ENCODE peak calls at places on chromosomes 6 and 20, in seven cellular contexts. Q is tibial artery; S is CD8-positive, alpha-beta T cell; F is thoracic aorta; L is lower lobe of right lung; I is neural progenitor cell; D is mammary epithelial cell. A is an unnamed sample.

GRCh38 chr20:51457281-51457932 is 85.1 kb downstream of the NFATC2 start:
- DNase-seq in F (no peak), D (peak; percentile 77), S (no peak), Q (peak; percentile 80), L (no peak), I (peak; percentile 20), A (peak; percentile 58)

GRCh38 chr6:9373308-9373707 is 938.0 kb upstream of the SLC35B3 start:
- DNase-seq in Q (no peak), D (no peak), F (no peak), S (no peak), I (no peak), L (no peak), A (no peak)

GRCh38 chr20:17935186-17935585 is 33.4 kb downstream of the SNX5 start:
- DNase-seq in S (no peak), I (no peak), L (no peak), D (peak; percentile 42), F (no peak), Q (no peak), A (no peak)

GRCh38 chr6:26593278-26594127 is 3.2 kb upstream of the ABT1 start:
- DNase-seq in S (no peak), L (no peak), Q (no peak), D (no peak), F (no peak), I (no peak), A (no peak)

GRCh38 chr6:152146385-152146784 is 338.9 kb downstream of the ESR1 start:
- DNase-seq in S (no peak), F (no peak), L (no peak), Q (no peak), D (no peak), I (no peak), A (no peak)

GRCh38 chr20:32247957-32248497 is 29.4 kb upstream of the KIF3B start:
- DNase-seq in Q (no peak), F (no peak), D (no peak), S (no peak), I (no peak), L (no peak), A (no peak)

GRCh38 chr6:100514603-100515002 is 49.9 kb upstream of the SIM1 start:
- DNase-seq in I (no peak), Q (no peak), D (no peak), F (no peak), L (no peak), S (no peak), A (no peak)

GRCh38 chr6:161137839-161138544 is 135.9 kb downstream of the AGPAT4 start:
- DNase-seq in F (no peak), S (no peak), I (no peak), Q (no peak), L (no peak), D (peak; percentile 90), A (peak; percentile 73)

GRCh38 chr6:12483712-12484111 is 193.6 kb downstream of the EDN1 start:
- DNase-seq in F (no peak), S (no peak), L (no peak), D (peak; percentile 91), Q (no peak), I (no peak), A (peak; percentile 81)

GRCh38 chr6:43940393-43941087 is 170.5 kb downstream of the VEGFA start:
- DNase-seq in S (no peak), D (no peak), L (no peak), F (no peak), Q (peak; percentile 40), I (no peak), A (no peak)

GRCh38 chr6:70299456-70299855 is 3.4 kb downstream of the COL9A1 start:
- DNase-seq in L (no peak), Q (no peak), F (no peak), D (peak; percentile 8), I (peak; percentile 40), S (no peak), A (no peak)

GRCh38 chr6:56863366-56863765 is 91.5 kb upstream of the BEND6 start:
- DNase-seq in F (no peak), S (no peak), L (no peak), I (no peak), Q (no peak), D (peak; percentile 83), A (no peak)

GRCh38 chr6:17101422-17102257 is at the start of gene STMND1:
- DNase-seq in D (peak; percentile 53), I (peak; percentile 63), F (no peak), L (peak; percentile 64), S (no peak), Q (no peak), A (no peak)

GRCh38 chr20:54654460-54654859 is 179.1 kb downstream of the DOK5 start:
- DNase-seq in F (no peak), I (no peak), Q (no peak), L (no peak), S (no peak), D (no peak), A (no peak)

GRCh38 chr6:6790891-6791290 is 202.4 kb downstream of the LY86 start:
- DNase-seq in Q (no peak), F (no peak), L (no peak), I (no peak), D (peak; percentile 81), S (no peak), A (peak; percentile 84)

GRCh38 chr6:169912266-169913095 is 161.1 kb downstream of the ERMARD start:
- DNase-seq in Q (no peak), S (no peak), L (no peak), D (no peak), I (no peak), F (no peak), A (no peak)

GRCh38 chr6:90098025-90098474 is 198.6 kb downstream of the BACH2 start:
- DNase-seq in L (peak; percentile 51), S (no peak), Q (peak; percentile 95), F (peak; percentile 79), D (peak; percentile 98), I (no peak), A (peak; percentile 84)

GRCh38 chr20:62135573-62136266 is 7.5 kb downstream of the PSMA7 start:
- DNase-seq in Q (no peak), S (no peak), I (no peak), D (no peak), L (no peak), F (no peak), A (no peak)

GRCh38 chr20:62134735-62135231 is 8.4 kb downstream of the PSMA7 start:
- DNase-seq in F (no peak), S (no peak), D (no peak), L (no peak), Q (no peak), I (no peak), A (no peak)

GRCh38 chr20:62133051-62133845 is 9.9 kb downstream of the PSMA7 start:
- DNase-seq in I (no peak), D (no peak), L (peak; percentile 72), Q (no peak), F (no peak), S (no peak), A (no peak)

GRCh38 chr20:62132421-62132820 is 10.1 kb downstream of the LSM14B start:
- DNase-seq in D (no peak), Q (no peak), L (peak; percentile 73), F (no peak), S (no peak), I (no peak), A (no peak)

GRCh38 chr20:62133864-62134263 is 9.3 kb downstream of the PSMA7 start:
- DNase-seq in D (no peak), I (no peak), Q (no peak), S (no peak), L (no peak), F (no peak), A (no peak)
- TF ChIP-seq CTCF in D (no peak), I (peak; percentile 4), Q (no peak), S (no peak), L (no peak), F (no peak), A (peak; percentile 26)

GRCh38 chr6:52516269-52516668 is 60.6 kb downstream of the TRAM2 start:
- DNase-seq in S (no peak), L (no peak), Q (no peak), F (no peak), I (no peak), D (no peak), A (no peak)

GRCh38 chr6:52515219-52515960 is 61.5 kb downstream of the TRAM2 start:
- DNase-seq in D (peak; percentile 53), S (no peak), Q (no peak), I (no peak), L (no peak), F (no peak), A (no peak)

GRCh38 chr6:52517502-52518278 is 59.2 kb downstream of the TRAM2 start:
- DNase-seq in D (peak; percentile 85), Q (peak; percentile 95), S (no peak), I (peak; percentile 49), F (peak; percentile 96), L (no peak), A (no peak)

GRCh38 chr6:52518279-52518944 is 58.4 kb downstream of the TRAM2 start:
- DNase-seq in I (no peak), S (no peak), F (no peak), L (no peak), Q (no peak), D (no peak), A (no peak)

GRCh38 chr6:52516943-52517342 is 59.9 kb downstream of the TRAM2 start:
- DNase-seq in L (no peak), S (no peak), I (no peak), D (no peak), F (no peak), Q (no peak), A (no peak)
- H3K9me3 ChIP-seq in L (no peaks in the 10 kb centered on the region), S (no peaks in the 10 kb centered on the region), I (no peaks in the 10 kb centered on the region), D (no peaks in the 10 kb centered on the region), F (no peaks in the 10 kb centered on the region), Q (no peaks in the 10 kb centered on the region), A (no peaks in the 10 kb centered on the region)

GRCh38 chr6:11414564-11414963 is 123.0 kb upstream of the TMEM170B start:
- DNase-seq in I (no peak), S (no peak), Q (no peak), D (peak; percentile 93), L (no peak), F (no peak), A (peak; percentile 71)

GRCh38 chr6:11413728-11414127 is 123.8 kb upstream of the TMEM170B start:
- DNase-seq in Q (no peak), D (peak; percentile 79), L (no peak), F (no peak), I (no peak), S (no peak), A (no peak)

GRCh38 chr6:11412011-11412424 is 125.5 kb upstream of the TMEM170B start:
- DNase-seq in I (peak; percentile 70), S (no peak), L (no peak), Q (no peak), F (no peak), D (no peak), A (no peak)

GRCh38 chr6:11412616-11413015 is 124.9 kb upstream of the TMEM170B start:
- DNase-seq in D (no peak), F (no peak), Q (no peak), L (no peak), S (no peak), I (no peak), A (no peak)

GRCh38 chr6:11413112-11413687 is 124.3 kb upstream of the TMEM170B start:
- DNase-seq in L (no peak), S (no peak), Q (no peak), F (no peak), D (no peak), I (no peak), A (no peak)
- TF ChIP-seq CTCF in L (peak; percentile 11), S (no peak), Q (no peak), F (no peak), D (peak; percentile 23), I (peak; percentile 9), A (no peak)

DNA sequence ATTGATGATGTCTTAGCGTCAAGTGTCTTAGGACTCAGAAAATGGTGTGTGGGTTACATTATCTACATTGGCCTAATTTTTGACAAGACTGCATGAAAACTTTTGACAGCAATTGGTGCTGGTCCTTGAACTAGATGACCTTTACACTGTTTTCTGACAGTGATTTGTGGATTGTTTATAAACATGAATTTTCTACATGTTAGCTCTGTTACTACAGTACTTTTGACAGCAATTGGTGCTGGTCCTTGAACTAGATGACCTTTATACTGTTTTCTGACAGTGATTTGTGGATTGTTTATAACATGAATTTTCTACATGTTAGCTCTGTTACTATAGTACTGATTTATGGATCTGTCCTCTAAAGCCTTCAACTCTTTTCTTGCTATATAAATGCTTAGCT is 16.7 kb downstream of the KCTD20 start:
- DNase-seq in L (no peak), F (no peak), D (no peak), Q (no peak), S (no peak), I (no peak), A (no peak)
- H3K9me3 ChIP-seq in L (no peaks in the 10 kb centered on the region), F (no peaks in the 10 kb centered on the region), D (no peaks in the 10 kb centered on the region), Q (no peaks in the 10 kb centered on the region), S (no peaks in the 10 kb centered on the region), I (no peaks in the 10 kb centered on the region), A (no peaks in the 10 kb centered on the region)